ENCODE peak calls at places on chromosomes 1 and 21, in five cellular contexts. One of them, this sample, is unnamed.

GRCh38 chr21:21547368-21547953 is 549.3 kb downstream of the NCAM2 start:
- DNase-seq in tibial artery: no peak
- DNase-seq in lower lobe of right lung: no peak
- DNase-seq in central memory CD8-positive, alpha-beta T cell: no peak
- DNase-seq in fibroblast of the conjunctiva: no peak
- DNase-seq in this sample: no peak

GRCh38 chr1:151653397-151653796 is 41.5 kb downstream of the SNX27 start:
- DNase-seq in tibial artery: no peak
- DNase-seq in lower lobe of right lung: no peak
- DNase-seq in central memory CD8-positive, alpha-beta T cell: no peak
- DNase-seq in fibroblast of the conjunctiva: peak
- DNase-seq in this sample: peak

GRCh38 chr1:198184516-198184915 is 27.7 kb downstream of the NEK7 start:
- DNase-seq in tibial artery: no peak
- DNase-seq in lower lobe of right lung: no peak
- DNase-seq in central memory CD8-positive, alpha-beta T cell: no peak
- DNase-seq in fibroblast of the conjunctiva: no peak
- DNase-seq in this sample: no peak

GRCh38 chr1:109357673-109358072 is 40.0 kb downstream of the SORT1 start:
- DNase-seq in tibial artery: no peak
- DNase-seq in lower lobe of right lung: no peak
- DNase-seq in central memory CD8-positive, alpha-beta T cell: no peak
- DNase-seq in fibroblast of the conjunctiva: no peak
- DNase-seq in this sample: no peak

GRCh38 chr1:214516434-214517326 is 34.7 kb downstream of the PTPN14 start:
- DNase-seq in tibial artery: no peak
- DNase-seq in lower lobe of right lung: no peak
- DNase-seq in central memory CD8-positive, alpha-beta T cell: no peak
- DNase-seq in fibroblast of the conjunctiva: no peak
- DNase-seq in this sample: no peak

GRCh38 chr1:14980801-14981200 is 172.7 kb upstream of the TMEM51 start:
- DNase-seq in tibial artery: no peak
- DNase-seq in lower lobe of right lung: no peak
- DNase-seq in central memory CD8-positive, alpha-beta T cell: no peak
- DNase-seq in fibroblast of the conjunctiva: no peak
- DNase-seq in this sample: no peak

GRCh38 chr1:232684331-232685105 is 54.6 kb upstream of the SIPA1L2 start:
- DNase-seq in tibial artery: no peak
- DNase-seq in lower lobe of right lung: no peak
- DNase-seq in central memory CD8-positive, alpha-beta T cell: no peak
- DNase-seq in fibroblast of the conjunctiva: no peak
- DNase-seq in this sample: no peak

GRCh38 chr1:168136709-168137514 is at the start of gene GPR161:
- DNase-seq in tibial artery: peak
- DNase-seq in lower lobe of right lung: peak
- DNase-seq in central memory CD8-positive, alpha-beta T cell: no peak
- DNase-seq in fibroblast of the conjunctiva: no peak
- DNase-seq in this sample: no peak

GRCh38 chr1:227792216-227793078 is 23.0 kb upstream of the PRSS38 start:
- DNase-seq in tibial artery: no peak
- DNase-seq in lower lobe of right lung: no peak
- DNase-seq in central memory CD8-positive, alpha-beta T cell: no peak
- DNase-seq in fibroblast of the conjunctiva: no peak
- DNase-seq in this sample: no peak

GRCh38 chr1:189405419-189405818 is 1072.2 kb downstream of the BRINP3 start:
- DNase-seq in tibial artery: no peak
- DNase-seq in lower lobe of right lung: no peak
- DNase-seq in central memory CD8-positive, alpha-beta T cell: no peak
- DNase-seq in fibroblast of the conjunctiva: no peak
- DNase-seq in this sample: no peak

GRCh38 chr1:236261898-236262297 is 19.9 kb downstream of the ERO1B start:
- DNase-seq in tibial artery: no peak
- DNase-seq in lower lobe of right lung: no peak
- DNase-seq in central memory CD8-positive, alpha-beta T cell: no peak
- DNase-seq in fibroblast of the conjunctiva: no peak
- DNase-seq in this sample: no peak

GRCh38 chr1:119673171-119673940 is 25.3 kb upstream of the ZNF697 start:
- DNase-seq in tibial artery: no peak
- DNase-seq in lower lobe of right lung: no peak
- DNase-seq in central memory CD8-positive, alpha-beta T cell: no peak
- DNase-seq in fibroblast of the conjunctiva: no peak
- DNase-seq in this sample: no peak

This sample was measured in GM04504.